ENCODE peak calls at places on chromosome 4, in four cellular contexts. U is cortex of kidney, I is NCI-H774, C is HTR-8/SVneo. B is an unnamed sample.

GRCh38 chr4:144709793-144710525 is 64.0 kb downstream of the HHIP start:
- DNase-seq in I (no peak), C (no peak), U (no peak), B (no peak)

GRCh38 chr4:85644061-85644460 is 169.1 kb downstream of the ARHGAP24 start:
- DNase-seq in C (no peak), U (no peak), I (no peak), B (no peak)

GRCh38 chr4:39044947-39045734 is 12.9 kb upstream of the TMEM156 start:
- DNase-seq in C (no peak), U (no peak), I (peak), B (peak)

GRCh38 chr4:114250439-114250891 is 271.0 kb upstream of the ARSJ start:
- DNase-seq in U (no peak), C (no peak), I (no peak), B (no peak)

GRCh38 chr4:163495900-163496299 is 1.4 kb downstream of the TMA16 start:
- DNase-seq in C (no peak), U (no peak), I (no peak), B (no peak)

GRCh38 chr4:188778880-188779279 is 639.6 kb downstream of the TRIML1 start:
- DNase-seq in I (no peak), U (no peak), C (peak), B (no peak)

GRCh38 chr4:136831553-136831952 is 700.7 kb downstream of the PCDH18 start:
- DNase-seq in I (no peak), C (no peak), U (no peak), B (no peak)

GRCh38 chr4:71338846-71339593 is at the start of gene SLC4A4:
- DNase-seq in U (no peak), C (no peak), I (no peak), B (no peak)

GRCh38 chr4:38037627-38038026 is 77.4 kb downstream of the PTTG2 start:
- DNase-seq in C (no peak), I (no peak), U (no peak), B (no peak)

GRCh38 chr4:5738061-5738460 is 27.1 kb downstream of the EVC start:
- DNase-seq in C (no peak), I (no peak), U (no peak), B (no peak)

GRCh38 chr4:7759635-7760034 is 180.0 kb downstream of the AFAP1 start:
- DNase-seq in C (no peak), I (no peak), U (no peak), B (no peak)

GRCh38 chr4:86461849-86462248 is 102.0 kb upstream of the MAPK10 start:
- DNase-seq in I (no peak), U (no peak), C (no peak), B (no peak)

GRCh38 chr4:118740869-118741268 is 55.7 kb downstream of the METTL14 start:
- DNase-seq in C (peak), I (no peak), U (no peak), B (no peak)

GRCh38 chr4:54099287-54099958 is 540 bp upstream of the GSX2 start:
- DNase-seq in C (no peak), U (no peak), I (no peak), B (no peak)

GRCh38 chr4:120692964-120693363 is 229.6 kb downstream of the PRDM5 start:
- DNase-seq in I (no peak), C (no peak), U (no peak), B (no peak)

GRCh38 chr4:165192956-165193355 is 14.4 kb upstream of the KLHL2 start:
- DNase-seq in C (no peak), U (no peak), I (no peak), B (no peak)

GRCh38 chr4:123517971-123518370 is 121.4 kb downstream of the SPRY1 start:
- DNase-seq in U (no peak), I (no peak), C (no peak), B (no peak)

GRCh38 chr4:37623125-37623524 is 63.1 kb downstream of the RELL1 start:
- DNase-seq in C (no peak), U (no peak), I (no peak), B (no peak)

GRCh38 chr4:107548211-107548905 is 171.7 kb downstream of the PAPSS1 start:
- DNase-seq in I (no peak), C (no peak), U (no peak), B (no peak)

GRCh38 chr4:108168672-108169562 is at the start of gene LEF1:
- DNase-seq in I (no peak), C (no peak), U (no peak), B (peak)

GRCh38 chr4:8740666-8741395 is 130.8 kb downstream of the HMX1 start:
- DNase-seq in I (no peak), U (no peak), C (no peak), B (peak)

GRCh38 chr4:177147668-177148067 is 162.0 kb upstream of the NEIL3 start:
- DNase-seq in I (no peak), C (no peak), U (no peak), B (no peak)

GRCh38 chr4:27714073-27714472 is 853.4 kb downstream of the STIM2 start:
- DNase-seq in U (no peak), I (peak), C (no peak), B (no peak)

GRCh38 chr4:47118192-47118879 is 87.0 kb downstream of the GABRB1 start:
- DNase-seq in C (no peak), U (no peak), I (no peak), B (no peak)

GRCh38 chr4:12724520-12724919 is 759.6 kb downstream of the RAB28 start:
- DNase-seq in U (no peak), C (no peak), I (no peak), B (no peak)

GRCh38 chr4:13980317-13980716 is 352.8 kb upstream of the BOD1L1 start:
- DNase-seq in C (no peak), I (no peak), U (no peak), B (no peak)

GRCh38 chr4:5211274-5211852 is 160.1 kb downstream of the STK32B start:
- DNase-seq in C (no peak), I (no peak), U (no peak), B (no peak)

GRCh38 chr4:27360651-27361347 is 500.2 kb downstream of the STIM2 start:
- DNase-seq in U (no peak), C (no peak), I (no peak), B (no peak)

GRCh38 chr4:109751852-109752251 is 22.0 kb upstream of the PLA2G12A start:
- DNase-seq in C (no peak), I (no peak), U (no peak), B (no peak)

GRCh38 chr4:150160473-150160872 is 82.2 kb downstream of the DCLK2 start:
- DNase-seq in C (no peak), I (no peak), U (no peak), B (no peak)

GRCh38 chr4:26723216-26723615 is 137.4 kb upstream of the STIM2 start:
- DNase-seq in I (no peak), C (no peak), U (no peak), B (no peak)

GRCh38 chr4:8221476-8221875 is 22.4 kb downstream of the SH3TC1 start:
- DNase-seq in C (no peak), U (no peak), I (no peak), B (no peak)

GRCh38 chr4:101238706-101239105 is 108.6 kb downstream of the PPP3CA start:
- DNase-seq in C (peak), U (no peak), I (no peak), B (no peak)

GRCh38 chr4:42371306-42372063 is 25.8 kb upstream of the SHISA3 start:
- DNase-seq in I (no peak), U (no peak), C (peak), B (no peak)

GRCh38 chr4:2069986-2070385 is 10.9 kb downstream of the NAT8L start:
- DNase-seq in I (no peak), C (no peak), U (no peak), B (no peak)

GRCh38 chr4:81746071-81746470 is 274.4 kb upstream of the RASGEF1B start:
- DNase-seq in C (no peak), U (no peak), I (no peak), B (no peak)

GRCh38 chr4:2817701-2818350 is 24.9 kb downstream of the SH3BP2 start:
- DNase-seq in C (no peak), I (no peak), U (no peak), B (peak)

GRCh38 chr4:78922207-78922606 is 17.0 kb downstream of the PAQR3 start:
- DNase-seq in I (no peak), C (no peak), U (no peak), B (no peak)

B was measured in upper lobe of right lung.